ENCODE peak calls at places on chromosomes 5 and 9, in nine cellular contexts. O, E, T, P, V, R, W, L and U are unnamed samples.

GRCh38 chr9:98502976-98503325 is 205.8 kb downstream of the GABBR2 start:
- DNase-seq in O (no peak), E (no peak), T (no peak), P (peak; percentile 43), V (no peak), R (no peak), W (no peak), L (no peak), U (peak; percentile 72)

GRCh38 chr5:139149477-139150199 is 48.5 kb downstream of the SIL1 start:
- DNase-seq in O (peak; percentile 29), E (no peak), T (no peak), P (peak; percentile 72), V (no peak), R (no peak), W (no peak), L (no peak), U (no peak)

GRCh38 chr9:79701651-79702050 is 129.9 kb downstream of the TLE4 start:
- DNase-seq in O (no peak), E (no peak), T (no peak), P (no peak), V (no peak), R (no peak), W (no peak), L (no peak), U (peak; percentile 34)

GRCh38 chr5:69454460-69455249 is 37.9 kb upstream of the OCLN start:
- DNase-seq in O (no peak), E (no peak), T (no peak), P (no peak), V (no peak), R (no peak), W (peak; percentile 23), L (peak; percentile 52), U (no peak)

GRCh38 chr9:132288371-132288770 is 66.4 kb downstream of the SETX start:
- DNase-seq in O (peak; percentile 9), E (no peak), T (no peak), P (peak; percentile 33), V (no peak), R (no peak), W (no peak), L (no peak), U (no peak)

GRCh38 chr5:149466457-149466972 is 84.7 kb downstream of the CSNK1A1 start:
- DNase-seq in O (peak; percentile 45), E (no peak), T (no peak), P (peak; percentile 90), V (peak; percentile 80), R (no peak), W (no peak), L (peak; percentile 85), U (no peak)

GRCh38 chr5:106312360-106312759 is 1358.4 kb downstream of the EFNA5 start:
- DNase-seq in O (peak; percentile 37), E (no peak), T (no peak), P (peak; percentile 70), V (no peak), R (no peak), W (no peak), L (no peak), U (no peak)

GRCh38 chr9:81666123-81666522 is 23.2 kb downstream of the TLE1 start:
- DNase-seq in O (peak; percentile 89), E (no peak), T (no peak), P (no peak), V (no peak), R (no peak), W (no peak), L (no peak), U (no peak)

GRCh38 chr9:91720746-91721705 is 229.0 kb downstream of the ROR2 start:
- DNase-seq in O (no peak), E (no peak), T (no peak), P (no peak), V (no peak), R (no peak), W (no peak), L (no peak), U (no peak)

GRCh38 chr5:3234566-3234965 is 361.1 kb upstream of the IRX1 start:
- DNase-seq in O (no peak), E (no peak), T (no peak), P (no peak), V (no peak), R (no peak), W (no peak), L (no peak), U (no peak)

GRCh38 chr5:19837536-19838179 is 150.3 kb downstream of the CDH18 start:
- DNase-seq in O (peak; percentile 25), E (no peak), T (no peak), P (no peak), V (peak; percentile 47), R (no peak), W (no peak), L (no peak), U (no peak)

GRCh38 chr5:89560724-89561123 is 677.7 kb upstream of the MEF2C start:
- DNase-seq in O (no peak), E (no peak), T (no peak), P (no peak), V (no peak), R (no peak), W (no peak), L (no peak), U (no peak)

GRCh38 chr5:99000221-99000620 is 71.4 kb upstream of the CHD1 start:
- DNase-seq in O (no peak), E (no peak), T (no peak), P (no peak), V (no peak), R (no peak), W (no peak), L (no peak), U (no peak)

GRCh38 chr9:135524130-135524861 is 3.1 kb downstream of the LCN1 start:
- DNase-seq in O (no peak), E (no peak), T (no peak), P (peak; percentile 57), V (no peak), R (no peak), W (peak; percentile 15), L (no peak), U (no peak)

GRCh38 chr9:136558373-136558772 is 12.5 kb upstream of the NOTCH1 start:
- DNase-seq in O (peak; percentile 49), E (no peak), T (no peak), P (no peak), V (no peak), R (no peak), W (no peak), L (no peak), U (no peak)

DNA sequence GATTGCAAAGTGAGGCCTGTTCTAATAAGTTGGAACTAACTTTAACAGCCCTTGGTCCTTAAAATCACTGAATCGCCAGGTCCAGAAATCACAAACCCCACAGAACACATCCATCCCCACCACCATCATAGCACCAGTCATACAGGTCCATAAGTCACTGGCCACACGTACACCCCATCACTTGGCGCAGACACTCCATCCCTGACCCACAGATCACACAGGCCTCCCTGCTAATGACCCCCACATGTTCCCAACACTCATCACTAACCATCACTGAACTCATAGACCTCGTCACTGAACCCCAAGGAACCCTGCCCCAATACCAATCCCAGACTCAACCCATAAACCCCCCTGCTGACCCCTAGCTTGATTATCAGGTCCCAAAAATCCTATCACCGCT is 41.2 kb upstream of the ZNF300 start:
- DNase-seq in O (no peak), E (no peak), T (no peak), P (no peak), V (no peak), R (no peak), W (no peak), L (no peak), U (no peak)
- H3K4me3 ChIP-seq in O (no peak overlapping the region), E (peak overlapping the region; percentile 62), T (peak overlapping the region; percentile 68), P (peak overlapping the region; percentile 70), V (peak overlapping the region; percentile 61), R (no peak overlapping the region), W (peak overlapping the region; percentile 54), L (peak overlapping the region; percentile 26), U (peak overlapping the region; percentile 50)

DNA sequence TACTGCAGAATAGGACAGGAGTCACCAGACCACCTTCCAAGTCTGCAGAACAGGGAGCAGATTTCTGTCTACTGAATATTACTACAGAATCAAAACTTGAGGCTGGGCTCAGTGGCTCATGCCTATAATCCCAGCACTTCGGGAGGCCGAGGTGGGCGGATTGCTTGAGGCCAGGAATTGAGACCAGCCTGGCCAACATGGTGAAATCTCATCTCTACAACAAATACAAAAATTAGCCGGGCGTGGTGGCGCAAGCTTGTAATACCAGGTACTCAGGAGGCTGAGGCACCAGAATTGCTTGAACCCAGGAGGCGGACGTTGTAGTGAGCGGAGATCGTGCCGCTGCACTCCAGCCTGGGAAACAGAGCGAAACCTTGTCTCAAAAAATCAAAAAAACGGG is 710.8 kb upstream of the WWC1 start:
- DNase-seq in O (no peak), E (no peak), T (no peak), P (no peak), V (no peak), R (no peak), W (no peak), L (no peak), U (no peak)
- TF ChIP-seq CTCF in O (no peak), E (no peak), T (no peak), P (no peak), V (no peak), R (no peak), W (no peak), L (no peak), U (no peak)

DNA sequence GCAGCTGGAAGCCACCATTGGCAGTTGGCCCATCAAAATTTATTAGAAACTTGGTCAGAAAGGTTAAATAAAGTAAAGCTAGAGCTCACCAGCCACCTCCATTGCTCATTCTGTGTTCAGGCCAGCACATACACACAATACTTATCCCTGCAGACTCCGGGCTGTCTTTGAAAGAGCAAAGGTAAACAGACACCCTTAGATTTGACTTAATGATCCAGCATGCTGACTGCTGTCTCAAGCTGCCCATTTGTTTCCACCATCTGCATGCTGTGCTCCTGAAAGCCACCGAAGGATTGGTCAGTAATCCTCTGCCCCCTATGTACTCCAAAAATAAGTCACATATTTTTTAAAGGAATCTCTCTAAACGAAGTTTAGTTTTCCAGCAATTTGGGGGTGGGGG is 1059.8 kb upstream of the DMAC1 start:
- DNase-seq in O (no peak), E (no peak), T (no peak), P (no peak), V (no peak), R (no peak), W (no peak), L (no peak), U (no peak)
- H3K27me3 ChIP-seq in O (peaks cover 22% of the 10 kb centered on the region), E (no peaks in the 10 kb centered on the region), T (peaks cover 50% of the 10 kb centered on the region), P (peaks cover 2% of the 10 kb centered on the region), V (no peaks in the 10 kb centered on the region), R (peaks cover 8% of the 10 kb centered on the region), W (no peaks in the 10 kb centered on the region), L (peaks cover 4% of the 10 kb centered on the region), U (no peaks in the 10 kb centered on the region)

GRCh38 chr9:96500696-96501660 is 51.0 kb downstream of the HABP4 start:
- DNase-seq in O (no peak), E (no peak), T (no peak), P (peak; percentile 27), V (no peak), R (no peak), W (no peak), L (no peak), U (no peak)

GRCh38 chr9:96505316-96505991 is 55.5 kb downstream of the HABP4 start:
- DNase-seq in O (no peak), E (no peak), T (no peak), P (no peak), V (no peak), R (no peak), W (no peak), L (no peak), U (peak; percentile 42)

GRCh38 chr9:96499257-96499656 is 49.3 kb downstream of the HABP4 start:
- DNase-seq in O (no peak), E (no peak), T (no peak), P (no peak), V (no peak), R (no peak), W (no peak), L (no peak), U (no peak)

GRCh38 chr9:96503918-96504317 is 53.9 kb downstream of the HABP4 start:
- DNase-seq in O (no peak), E (no peak), T (no peak), P (no peak), V (no peak), R (no peak), W (no peak), L (no peak), U (no peak)

GRCh38 chr9:96501981-96502833 is 52.2 kb downstream of the HABP4 start:
- DNase-seq in O (no peak), E (no peak), T (no peak), P (no peak), V (no peak), R (no peak), W (no peak), L (no peak), U (no peak)
- H3K4me3 ChIP-seq in O (no peak overlapping the region), E (no peak overlapping the region), T (no peak overlapping the region), P (no peak overlapping the region), V (peak overlapping the region; percentile 50), R (no peak overlapping the region), W (no peak overlapping the region), L (no peak overlapping the region), U (no peak overlapping the region)